ENCODE peak calls at places on chromosomes 1 and 21, in five cellular contexts. One of them, this sample, is unnamed.

GRCh38 chr1:228110536-228110935 is 1.4 kb upstream of the MRPL55 start:
- DNase-seq in upper lobe of right lung: no peak
- DNase-seq in GM12865: no peak
- DNase-seq in AG09309: no peak
- DNase-seq in mucosa of descending colon: no peak
- DNase-seq in this sample: no peak

GRCh38 chr1:203152158-203153034 is 23.2 kb downstream of the MYBPH start:
- DNase-seq in upper lobe of right lung: no peak
- DNase-seq in GM12865: no peak
- DNase-seq in AG09309: no peak
- DNase-seq in mucosa of descending colon: no peak
- DNase-seq in this sample: no peak

GRCh38 chr1:215635827-215636226 is 68.7 kb downstream of the KCTD3 start:
- DNase-seq in upper lobe of right lung: no peak
- DNase-seq in GM12865: no peak
- DNase-seq in AG09309: no peak
- DNase-seq in mucosa of descending colon: peak; percentile 61
- DNase-seq in this sample: no peak

GRCh38 chr1:77511440-77511840 is 171.0 kb downstream of the ZZZ3 start:
- DNase-seq in upper lobe of right lung: no peak
- DNase-seq in GM12865: no peak
- DNase-seq in AG09309: peak; percentile 75
- DNase-seq in mucosa of descending colon: no peak
- DNase-seq in this sample: no peak

GRCh38 chr1:110816945-110817344 is 56.0 kb upstream of the CD53 start:
- DNase-seq in upper lobe of right lung: no peak
- DNase-seq in GM12865: no peak
- DNase-seq in AG09309: no peak
- DNase-seq in mucosa of descending colon: no peak
- DNase-seq in this sample: peak; percentile 23

GRCh38 chr1:43206721-43207228 is 34.6 kb downstream of the CFAP57 start:
- DNase-seq in upper lobe of right lung: peak; percentile 72
- DNase-seq in GM12865: no peak
- DNase-seq in AG09309: peak; percentile 91
- DNase-seq in mucosa of descending colon: no peak
- DNase-seq in this sample: no peak

GRCh38 chr1:234620272-234620711 is 10.3 kb upstream of the IRF2BP2 start:
- DNase-seq in upper lobe of right lung: no peak
- DNase-seq in GM12865: no peak
- DNase-seq in AG09309: no peak
- DNase-seq in mucosa of descending colon: no peak
- DNase-seq in this sample: no peak

GRCh38 chr1:1421147-1421906 is at the start of gene ANKRD65:
- DNase-seq in upper lobe of right lung: peak; percentile 84
- DNase-seq in GM12865: no peak
- DNase-seq in AG09309: no peak
- DNase-seq in mucosa of descending colon: peak; percentile 45
- DNase-seq in this sample: no peak

GRCh38 chr1:210758761-210759160 is 375.2 kb downstream of the KCNH1 start:
- DNase-seq in upper lobe of right lung: no peak
- DNase-seq in GM12865: no peak
- DNase-seq in AG09309: no peak
- DNase-seq in mucosa of descending colon: no peak
- DNase-seq in this sample: no peak

GRCh38 chr1:85275701-85276289 is 637 bp downstream of the BCL10 start:
- DNase-seq in upper lobe of right lung: no peak
- DNase-seq in GM12865: peak; percentile 66
- DNase-seq in AG09309: no peak
- DNase-seq in mucosa of descending colon: no peak
- DNase-seq in this sample: no peak

GRCh38 chr1:203444077-203444683 is 31.4 kb upstream of the PRELP start:
- DNase-seq in upper lobe of right lung: no peak
- DNase-seq in GM12865: no peak
- DNase-seq in AG09309: no peak
- DNase-seq in mucosa of descending colon: no peak
- DNase-seq in this sample: no peak

GRCh38 chr1:3786468-3787346 is 9.6 kb downstream of the LRRC47 start:
- DNase-seq in upper lobe of right lung: no peak
- DNase-seq in GM12865: no peak
- DNase-seq in AG09309: no peak
- DNase-seq in mucosa of descending colon: peak; percentile 43
- DNase-seq in this sample: no peak

GRCh38 chr1:55195523-55196233 is 19.5 kb downstream of the USP24 start:
- DNase-seq in upper lobe of right lung: no peak
- DNase-seq in GM12865: peak; percentile 25
- DNase-seq in AG09309: peak; percentile 50
- DNase-seq in mucosa of descending colon: no peak
- DNase-seq in this sample: no peak

GRCh38 chr1:11045428-11046269 is 1.4 kb downstream of the MASP2 start:
- DNase-seq in upper lobe of right lung: peak; percentile 63
- DNase-seq in GM12865: no peak
- DNase-seq in AG09309: no peak
- DNase-seq in mucosa of descending colon: no peak
- DNase-seq in this sample: no peak

GRCh38 chr21:46060596-46061061 is 37.3 kb upstream of the COL6A2 start:
- DNase-seq in upper lobe of right lung: peak; percentile 70
- DNase-seq in GM12865: peak; percentile 12
- DNase-seq in AG09309: peak; percentile 99
- DNase-seq in mucosa of descending colon: peak; percentile 58
- DNase-seq in this sample: no peak

GRCh38 chr21:26116456-26117011 is 54.0 kb downstream of the APP start:
- DNase-seq in upper lobe of right lung: no peak
- DNase-seq in GM12865: no peak
- DNase-seq in AG09309: peak; percentile 74
- DNase-seq in mucosa of descending colon: no peak
- DNase-seq in this sample: no peak

GRCh38 chr1:227920896-227921295 is 26.8 kb downstream of the WNT9A start:
- DNase-seq in upper lobe of right lung: no peak
- DNase-seq in GM12865: no peak
- DNase-seq in AG09309: no peak
- DNase-seq in mucosa of descending colon: peak; percentile 16
- DNase-seq in this sample: no peak

GRCh38 chr1:58905126-58905490 is 121.3 kb upstream of the JUN start:
- DNase-seq in upper lobe of right lung: no peak
- DNase-seq in GM12865: no peak
- DNase-seq in AG09309: no peak
- DNase-seq in mucosa of descending colon: no peak
- DNase-seq in this sample: no peak

GRCh38 chr1:58901008-58901407 is 117.2 kb upstream of the JUN start:
- DNase-seq in upper lobe of right lung: no peak
- DNase-seq in GM12865: no peak
- DNase-seq in AG09309: no peak
- DNase-seq in mucosa of descending colon: no peak
- DNase-seq in this sample: no peak

GRCh38 chr1:58904299-58905125 is 120.7 kb upstream of the JUN start:
- DNase-seq in upper lobe of right lung: no peak
- DNase-seq in GM12865: no peak
- DNase-seq in AG09309: no peak
- DNase-seq in mucosa of descending colon: no peak
- DNase-seq in this sample: no peak

GRCh38 chr1:58903450-58904298 is 119.8 kb upstream of the JUN start:
- DNase-seq in upper lobe of right lung: peak; percentile 98
- DNase-seq in GM12865: peak; percentile 95
- DNase-seq in AG09309: peak; percentile 68
- DNase-seq in mucosa of descending colon: peak; percentile 96
- DNase-seq in this sample: peak; percentile 72

GRCh38 chr1:58902830-58903229 is 119.0 kb upstream of the JUN start:
- DNase-seq in upper lobe of right lung: no peak
- DNase-seq in GM12865: no peak
- DNase-seq in AG09309: no peak
- DNase-seq in mucosa of descending colon: no peak
- DNase-seq in this sample: no peak
- H3K4me3 ChIP-seq in upper lobe of right lung: peak overlapping the region; percentile 66
- H3K4me3 ChIP-seq in GM12865: peak overlapping the region; percentile 71
- H3K4me3 ChIP-seq in AG09309: no peak overlapping the region
- H3K4me3 ChIP-seq in mucosa of descending colon: no peak overlapping the region
- H3K4me3 ChIP-seq in this sample: peak overlapping the region; percentile 52

GRCh38 chr1:156119503-156120209 is 5.1 kb downstream of the LMNA start:
- DNase-seq in upper lobe of right lung: no peak
- DNase-seq in GM12865: peak; percentile 69
- DNase-seq in AG09309: no peak
- DNase-seq in mucosa of descending colon: no peak
- DNase-seq in this sample: no peak
- TF ChIP-seq CTCF in upper lobe of right lung: no peak
- TF ChIP-seq CTCF in GM12865: no peak
- TF ChIP-seq CTCF in AG09309: no peak
- TF ChIP-seq CTCF in mucosa of descending colon: no peak
- TF ChIP-seq CTCF in this sample: no peak

GRCh38 chr1:89195476-89195875 is 3.3 kb downstream of the GBP4 start:
- DNase-seq in upper lobe of right lung: no peak
- DNase-seq in GM12865: no peak
- DNase-seq in AG09309: no peak
- DNase-seq in mucosa of descending colon: no peak
- DNase-seq in this sample: no peak

GRCh38 chr1:89199515-89199914 is 773 bp upstream of the GBP4 start:
- DNase-seq in upper lobe of right lung: no peak
- DNase-seq in GM12865: no peak
- DNase-seq in AG09309: no peak
- DNase-seq in mucosa of descending colon: no peak
- DNase-seq in this sample: no peak

GRCh38 chr1:89200668-89201488 is 2.1 kb upstream of the GBP4 start:
- DNase-seq in upper lobe of right lung: no peak
- DNase-seq in GM12865: peak; percentile 75
- DNase-seq in AG09309: no peak
- DNase-seq in mucosa of descending colon: no peak
- DNase-seq in this sample: no peak

GRCh38 chr1:89198500-89199072 is at the start of gene GBP4:
- DNase-seq in upper lobe of right lung: peak; percentile 68
- DNase-seq in GM12865: peak; percentile 84
- DNase-seq in AG09309: peak; percentile 8
- DNase-seq in mucosa of descending colon: peak; percentile 76
- DNase-seq in this sample: no peak

DNA sequence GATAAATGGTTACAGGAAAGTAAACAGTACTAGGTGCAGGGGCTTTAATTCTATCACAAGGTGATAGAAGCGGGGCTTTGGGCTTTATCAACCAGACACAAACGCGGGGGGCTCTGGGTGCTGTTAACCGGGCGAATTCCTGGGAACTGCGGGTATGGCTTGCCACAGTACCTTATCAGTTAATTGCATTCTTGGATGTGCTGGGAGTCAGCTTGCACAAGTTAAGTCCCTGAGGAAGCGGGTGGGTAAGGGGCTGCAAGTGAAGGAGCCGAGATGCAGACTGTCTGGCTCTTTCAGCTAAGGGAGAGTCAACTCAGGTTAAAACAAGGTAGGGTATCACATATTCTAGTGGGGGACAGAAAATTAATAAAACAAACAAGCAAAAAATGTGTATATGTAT is 661 bp downstream of the GBP4 start:
- DNase-seq in upper lobe of right lung: no peak
- DNase-seq in GM12865: no peak
- DNase-seq in AG09309: no peak
- DNase-seq in mucosa of descending colon: no peak
- DNase-seq in this sample: no peak
- H3K4me3 ChIP-seq in upper lobe of right lung: peak overlapping the region; percentile 59
- H3K4me3 ChIP-seq in GM12865: peak overlapping the region; percentile 53
- H3K4me3 ChIP-seq in AG09309: peak overlapping the region; percentile 38
- H3K4me3 ChIP-seq in mucosa of descending colon: no peak overlapping the region
- H3K4me3 ChIP-seq in this sample: no peak overlapping the region

GRCh38 chr1:26471201-26471497 is 1.1 kb upstream of the HMGN2 start:
- DNase-seq in upper lobe of right lung: no peak
- DNase-seq in GM12865: no peak
- DNase-seq in AG09309: no peak
- DNase-seq in mucosa of descending colon: no peak
- DNase-seq in this sample: no peak

GRCh38 chr1:26472330-26472900 is at the start of gene HMGN2:
- DNase-seq in upper lobe of right lung: peak; percentile 96
- DNase-seq in GM12865: peak; percentile 93
- DNase-seq in AG09309: peak; percentile 49
- DNase-seq in mucosa of descending colon: peak; percentile 94
- DNase-seq in this sample: peak; percentile 17

GRCh38 chr1:26472901-26473845 is 933 bp downstream of the HMGN2 start:
- DNase-seq in upper lobe of right lung: peak; percentile 98
- DNase-seq in GM12865: peak; percentile 96
- DNase-seq in AG09309: peak; percentile 71
- DNase-seq in mucosa of descending colon: peak; percentile 97
- DNase-seq in this sample: peak; percentile 39

GRCh38 chr1:26469558-26469957 is 2.7 kb upstream of the HMGN2 start:
- DNase-seq in upper lobe of right lung: no peak
- DNase-seq in GM12865: no peak
- DNase-seq in AG09309: no peak
- DNase-seq in mucosa of descending colon: no peak
- DNase-seq in this sample: no peak

DNA sequence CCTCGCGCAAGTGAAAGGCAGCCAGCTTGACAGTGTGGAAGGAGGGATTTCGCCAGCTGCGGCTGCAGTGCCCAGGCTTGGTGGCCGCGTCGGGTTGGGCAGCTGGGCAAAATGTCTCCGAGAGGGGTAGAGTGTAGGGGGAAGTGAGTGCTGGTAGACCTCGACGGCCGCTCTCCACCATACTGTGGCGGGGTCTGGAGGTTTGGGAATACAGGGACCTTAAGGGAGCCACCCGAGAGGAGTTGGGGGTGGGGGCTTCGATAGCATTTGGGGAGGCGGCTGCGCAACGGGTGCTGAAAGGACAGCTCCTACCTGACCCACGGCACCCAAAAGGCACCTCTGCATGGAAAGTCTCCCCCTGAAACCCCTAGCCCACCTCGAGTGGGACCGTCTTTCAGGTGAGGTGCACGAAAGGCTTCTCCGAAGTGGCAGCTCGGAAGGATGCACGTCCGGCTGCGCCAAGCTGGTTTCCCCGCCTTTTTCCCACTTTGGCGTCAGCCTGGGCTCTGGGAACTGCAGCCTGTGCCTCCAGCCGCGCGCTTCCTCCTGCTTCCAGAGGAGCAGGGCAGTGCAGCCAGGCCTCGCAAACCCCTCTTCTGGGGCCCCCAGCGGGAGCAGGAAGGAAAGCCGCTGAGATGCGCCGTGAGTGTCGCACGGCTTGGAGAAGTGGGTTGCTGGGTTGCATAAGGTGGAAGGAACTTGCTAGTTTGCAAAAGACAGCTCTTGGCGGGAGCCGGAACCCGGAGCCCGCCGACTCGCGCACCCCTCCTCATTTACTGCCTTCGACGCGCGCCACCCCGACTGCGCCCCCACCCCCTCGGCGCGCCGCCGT is 526 bp upstream of the HMGN2 start:
- DNase-seq in upper lobe of right lung: peak; percentile 90
- DNase-seq in GM12865: peak; percentile 30
- DNase-seq in AG09309: no peak
- DNase-seq in mucosa of descending colon: peak; percentile 87
- DNase-seq in this sample: no peak
- TF ChIP-seq CTCF in upper lobe of right lung: peak; percentile 1
- TF ChIP-seq CTCF in GM12865: no peak
- TF ChIP-seq CTCF in AG09309: no peak
- TF ChIP-seq CTCF in mucosa of descending colon: no peak
- TF ChIP-seq CTCF in this sample: no peak